ENCODE peak calls at places on chromosome 18, in four cellular contexts. L is endodermal cell, P is K562, T is kidney. K is an unnamed sample.

GRCh38 chr18:49490246-49490762 is 3.3 kb upstream of the C18orf32 start:
- DNase-seq in P (no peak), L (no peak), T (no peak), K (no peak)

GRCh38 chr18:25834061-25834460 is 256.4 kb downstream of the SS18 start:
- DNase-seq in T (no peak), L (no peak), P (no peak), K (peak; percentile 59)

GRCh38 chr18:46256078-46256477 is 151.9 kb downstream of the HAUS1 start:
- DNase-seq in T (no peak), P (no peak), L (no peak), K (no peak)

GRCh38 chr18:74589820-74590219 is 7.8 kb upstream of the ZNF407 start:
- DNase-seq in T (no peak), L (no peak), P (no peak), K (no peak)

GRCh38 chr18:24427484-24427883 is 1.0 kb downstream of the IMPACT start:
- DNase-seq in T (no peak), P (peak; percentile 34), L (peak; percentile 38), K (peak; percentile 60)

GRCh38 chr18:74951165-74951760 is 257.7 kb downstream of the PTGR3 start:
- DNase-seq in L (no peak), P (no peak), T (peak; percentile 77), K (no peak)

GRCh38 chr18:22465859-22466602 is 48.3 kb upstream of the CTAGE1 start:
- DNase-seq in L (no peak), T (no peak), P (peak; percentile 87), K (no peak)

GRCh38 chr18:23939896-23940295 is 74.7 kb upstream of the TTC39C start:
- DNase-seq in L (no peak), P (no peak), T (no peak), K (no peak)

GRCh38 chr18:62282188-62282629 is 42.9 kb upstream of the TNFRSF11A start:
- DNase-seq in L (no peak), P (no peak), T (no peak), K (no peak)

GRCh38 chr18:22469061-22469689 is 51.5 kb upstream of the CTAGE1 start:
- DNase-seq in L (no peak), T (no peak), P (no peak), K (no peak)

GRCh38 chr18:55275042-55275897 is 312.7 kb downstream of the TCF4 start:
- DNase-seq in L (no peak), P (no peak), T (no peak), K (peak; percentile 76)
- H3K9ac ChIP-seq in L (no peak overlapping the region), P (no peak overlapping the region), T (no peak overlapping the region), K (no peak overlapping the region)

DNA sequence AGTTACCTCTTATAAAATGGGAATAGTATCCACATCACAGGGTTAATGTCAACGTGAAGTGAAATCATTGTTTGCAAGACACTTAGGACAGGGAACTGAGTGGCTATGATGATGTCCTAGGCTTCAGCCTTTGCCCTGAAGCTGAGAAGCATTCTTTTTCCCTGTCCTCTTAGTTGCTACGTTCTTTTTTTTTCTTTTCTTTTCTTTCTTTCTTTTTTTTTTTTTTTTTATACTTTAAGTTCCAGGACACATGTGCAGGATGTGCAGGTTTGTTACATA is 18.4 kb upstream of the TXNDC2 start:
- DNase-seq in L (no peak), P (no peak), T (no peak), K (no peak)
- H3K4me1 ChIP-seq in L (peaks cover 11% of the 10 kb centered on the region), P (peaks cover 48% of the 10 kb centered on the region), T (no peaks in the 10 kb centered on the region), K (peaks cover 5% of the 10 kb centered on the region)

DNA sequence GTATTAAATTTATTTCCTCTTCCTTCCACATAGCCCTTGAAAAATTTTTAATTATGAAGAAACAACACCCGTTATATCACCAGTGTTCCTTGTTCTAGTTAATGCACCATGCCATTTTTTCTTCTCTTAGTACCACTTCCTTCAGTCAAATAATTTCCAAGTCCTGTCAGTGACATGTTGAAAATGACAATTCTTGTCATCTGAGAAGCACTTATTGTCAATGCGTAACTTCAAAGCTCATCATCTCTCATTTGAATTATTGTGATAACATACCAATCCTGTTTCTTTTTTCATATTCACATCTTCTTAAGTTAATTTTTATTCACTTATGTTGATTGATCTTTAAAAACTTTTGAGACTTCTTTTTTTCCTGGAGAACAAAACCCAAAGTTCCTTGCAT is 320.4 kb downstream of the ASXL3 start:
- DNase-seq in T (no peak), P (no peak), L (no peak), K (no peak)
- H3K9me3 ChIP-seq in T (no peaks in the 10 kb centered on the region), P (no peaks in the 10 kb centered on the region), L (peaks cover 45% of the 10 kb centered on the region), K (peaks cover 31% of the 10 kb centered on the region)

DNA sequence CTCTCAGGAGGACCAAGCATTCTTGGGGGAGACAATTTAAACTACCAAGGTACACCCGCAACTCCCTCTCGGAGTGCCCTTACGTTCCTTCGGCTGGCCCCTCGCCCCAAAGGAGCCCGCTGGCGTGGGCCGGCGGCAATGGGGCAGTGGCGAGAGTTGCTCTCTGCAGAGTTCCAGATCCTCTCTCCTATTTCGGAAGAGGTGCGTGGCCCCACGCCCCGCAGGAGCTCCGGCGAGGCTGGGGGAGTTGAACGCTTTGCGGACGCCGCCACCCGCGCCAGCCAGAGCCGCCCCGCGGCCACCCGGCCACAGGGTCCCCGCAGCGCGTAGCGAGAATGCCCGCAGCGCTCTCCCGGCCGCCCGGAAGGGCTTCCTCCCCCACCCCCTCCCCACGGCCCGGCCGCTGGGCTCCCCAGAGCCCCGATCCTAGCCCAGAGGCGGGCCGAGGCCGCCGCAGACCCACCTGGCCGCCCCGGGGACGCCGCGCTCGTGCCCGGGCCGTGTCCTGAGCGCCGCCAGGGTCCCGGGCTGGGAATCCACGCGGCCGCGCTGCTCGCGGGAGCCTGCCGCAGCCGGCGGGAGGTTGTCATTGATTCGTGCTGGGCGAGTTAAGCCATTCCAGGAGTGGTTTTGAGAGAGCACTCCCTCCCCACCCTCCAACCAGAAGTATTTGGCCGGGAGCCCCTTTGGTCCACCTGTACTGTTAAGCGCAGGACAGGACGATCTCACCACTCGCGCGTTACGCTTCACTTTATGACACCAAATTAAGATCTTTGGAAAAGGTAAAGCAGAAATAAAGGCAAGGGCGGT is 206.3 kb upstream of the SMAD2 start:
- DNase-seq in P (no peak), T (peak; percentile 79), L (peak; percentile 68), K (no peak)
- H3K9ac ChIP-seq in P (no peak overlapping the region), T (peak overlapping the region; percentile 51), L (no peak overlapping the region), K (no peak overlapping the region)

GRCh38 chr18:58226476-58226875 is 182.4 kb downstream of the NEDD4L start:
- DNase-seq in P (no peak), L (no peak), T (no peak), K (no peak)
- H3K4me1 ChIP-seq in P (peaks cover 16% of the 10 kb centered on the region), L (peaks cover 4% of the 10 kb centered on the region), T (peaks cover 78% of the 10 kb centered on the region), K (peaks cover 38% of the 10 kb centered on the region)

GRCh38 chr18:14905350-14905749 is 157.4 kb downstream of the ANKRD30B start:
- DNase-seq in P (no peak), T (no peak), L (no peak), K (no peak)
- H3K9me3 ChIP-seq in P (no peaks in the 10 kb centered on the region), T (no peaks in the 10 kb centered on the region), L (peaks cover 77% of the 10 kb centered on the region), K (no peaks in the 10 kb centered on the region)

K was measured in Karpas-422.